ENCODE peak calls at places on chromosomes 11 and 22, in nine cellular contexts. One of them, this sample, is unnamed.

GRCh38 chr11:94024547-94024946 is 3.4 kb downstream of the HEPHL1 start:
- DNase-seq in astrocyte of the spinal cord: no peak
- DNase-seq in fibroblast of mammary gland: no peak
- DNase-seq in neural crest cell: no peak
- DNase-seq in NB4: no peak
- DNase-seq in fibroblast of pulmonary artery: no peak
- DNase-seq in right lobe of liver: no peak
- DNase-seq in GM23338: no peak
- DNase-seq in fibroblast of lung: no peak
- DNase-seq in this sample: no peak

GRCh38 chr11:15896544-15896943 is 459.8 kb downstream of the SOX6 start:
- DNase-seq in astrocyte of the spinal cord: no peak
- DNase-seq in fibroblast of mammary gland: no peak
- DNase-seq in neural crest cell: no peak
- DNase-seq in NB4: no peak
- DNase-seq in fibroblast of pulmonary artery: no peak
- DNase-seq in right lobe of liver: no peak
- DNase-seq in GM23338: no peak
- DNase-seq in fibroblast of lung: no peak
- DNase-seq in this sample: no peak

GRCh38 chr11:68617925-68618809 is 66.2 kb upstream of the GAL start:
- DNase-seq in astrocyte of the spinal cord: no peak
- DNase-seq in fibroblast of mammary gland: no peak
- DNase-seq in neural crest cell: no peak
- DNase-seq in NB4: no peak
- DNase-seq in fibroblast of pulmonary artery: no peak
- DNase-seq in right lobe of liver: no peak
- DNase-seq in GM23338: no peak
- DNase-seq in fibroblast of lung: no peak
- DNase-seq in this sample: no peak

GRCh38 chr11:3823303-3823702 is 14.9 kb downstream of the PGAP2 start:
- DNase-seq in astrocyte of the spinal cord: peak; percentile 76
- DNase-seq in fibroblast of mammary gland: peak; percentile 89
- DNase-seq in neural crest cell: no peak
- DNase-seq in NB4: no peak
- DNase-seq in fibroblast of pulmonary artery: peak; percentile 75
- DNase-seq in right lobe of liver: no peak
- DNase-seq in GM23338: no peak
- DNase-seq in fibroblast of lung: peak; percentile 74
- DNase-seq in this sample: no peak

GRCh38 chr11:8828580-8829358 is 82.2 kb upstream of the AKIP1 start:
- DNase-seq in astrocyte of the spinal cord: peak; percentile 41
- DNase-seq in fibroblast of mammary gland: peak; percentile 66
- DNase-seq in neural crest cell: no peak
- DNase-seq in NB4: peak; percentile 21
- DNase-seq in fibroblast of pulmonary artery: no peak
- DNase-seq in right lobe of liver: peak; percentile 42
- DNase-seq in GM23338: no peak
- DNase-seq in fibroblast of lung: peak; percentile 81
- DNase-seq in this sample: no peak

GRCh38 chr11:102472127-102472526 is 19.6 kb upstream of the TMEM123 start:
- DNase-seq in astrocyte of the spinal cord: no peak
- DNase-seq in fibroblast of mammary gland: no peak
- DNase-seq in neural crest cell: no peak
- DNase-seq in NB4: no peak
- DNase-seq in fibroblast of pulmonary artery: no peak
- DNase-seq in right lobe of liver: no peak
- DNase-seq in GM23338: no peak
- DNase-seq in fibroblast of lung: no peak
- DNase-seq in this sample: no peak

GRCh38 chr11:64850979-64851567 is 6.6 kb upstream of the CDC42BPG start:
- DNase-seq in astrocyte of the spinal cord: no peak
- DNase-seq in fibroblast of mammary gland: no peak
- DNase-seq in neural crest cell: no peak
- DNase-seq in NB4: peak; percentile 64
- DNase-seq in fibroblast of pulmonary artery: no peak
- DNase-seq in right lobe of liver: no peak
- DNase-seq in GM23338: peak; percentile 67
- DNase-seq in fibroblast of lung: no peak
- DNase-seq in this sample: no peak

GRCh38 chr11:93895106-93895862 is 44.9 kb upstream of the VSTM5 start:
- DNase-seq in astrocyte of the spinal cord: peak; percentile 87
- DNase-seq in fibroblast of mammary gland: peak; percentile 76
- DNase-seq in neural crest cell: peak; percentile 16
- DNase-seq in NB4: peak; percentile 63
- DNase-seq in fibroblast of pulmonary artery: peak; percentile 75
- DNase-seq in right lobe of liver: no peak
- DNase-seq in GM23338: peak; percentile 93
- DNase-seq in fibroblast of lung: peak; percentile 88
- DNase-seq in this sample: peak; percentile 51

GRCh38 chr22:21014202-21015050 is 539 bp upstream of the P2RX6 start:
- DNase-seq in astrocyte of the spinal cord: peak; percentile 91
- DNase-seq in fibroblast of mammary gland: peak; percentile 82
- DNase-seq in neural crest cell: peak; percentile 94
- DNase-seq in NB4: peak; percentile 95
- DNase-seq in fibroblast of pulmonary artery: peak; percentile 93
- DNase-seq in right lobe of liver: peak; percentile 82
- DNase-seq in GM23338: peak; percentile 97
- DNase-seq in fibroblast of lung: peak; percentile 92
- DNase-seq in this sample: peak; percentile 65

GRCh38 chr11:76752321-76753175 is 30.6 kb upstream of the TSKU start:
- DNase-seq in astrocyte of the spinal cord: peak; percentile 39
- DNase-seq in fibroblast of mammary gland: peak; percentile 96
- DNase-seq in neural crest cell: no peak
- DNase-seq in NB4: no peak
- DNase-seq in fibroblast of pulmonary artery: peak; percentile 86
- DNase-seq in right lobe of liver: no peak
- DNase-seq in GM23338: no peak
- DNase-seq in fibroblast of lung: peak; percentile 92
- DNase-seq in this sample: no peak

GRCh38 chr22:30876221-30876751 is 92.3 kb downstream of the MORC2 start:
- DNase-seq in astrocyte of the spinal cord: no peak
- DNase-seq in fibroblast of mammary gland: no peak
- DNase-seq in neural crest cell: no peak
- DNase-seq in NB4: no peak
- DNase-seq in fibroblast of pulmonary artery: no peak
- DNase-seq in right lobe of liver: peak; percentile 40
- DNase-seq in GM23338: no peak
- DNase-seq in fibroblast of lung: no peak
- DNase-seq in this sample: no peak

GRCh38 chr11:11057472-11057854 is 199.6 kb upstream of the ZBED5 start:
- DNase-seq in astrocyte of the spinal cord: no peak
- DNase-seq in fibroblast of mammary gland: no peak
- DNase-seq in neural crest cell: no peak
- DNase-seq in NB4: no peak
- DNase-seq in fibroblast of pulmonary artery: peak; percentile 5
- DNase-seq in right lobe of liver: no peak
- DNase-seq in GM23338: no peak
- DNase-seq in fibroblast of lung: peak; percentile 34
- DNase-seq in this sample: no peak

GRCh38 chr22:22171357-22172218 is 73.0 kb upstream of the VPREB1 start:
- DNase-seq in astrocyte of the spinal cord: no peak
- DNase-seq in fibroblast of mammary gland: peak; percentile 13
- DNase-seq in neural crest cell: peak; percentile 12
- DNase-seq in NB4: peak; percentile 14
- DNase-seq in fibroblast of pulmonary artery: peak; percentile 6
- DNase-seq in right lobe of liver: no peak
- DNase-seq in GM23338: peak; percentile 65
- DNase-seq in fibroblast of lung: no peak
- DNase-seq in this sample: no peak
- TF ChIP-seq CTCF in astrocyte of the spinal cord: peak; percentile 47
- TF ChIP-seq CTCF in fibroblast of mammary gland: peak; percentile 33
- TF ChIP-seq CTCF in neural crest cell: peak; percentile 50
- TF ChIP-seq CTCF in NB4: peak; percentile 25
- TF ChIP-seq CTCF in fibroblast of pulmonary artery: peak; percentile 38
- TF ChIP-seq CTCF in right lobe of liver: peak; percentile 36
- TF ChIP-seq CTCF in GM23338: peak; percentile 47
- TF ChIP-seq CTCF in fibroblast of lung: peak; percentile 28
- TF ChIP-seq CTCF in this sample: peak; percentile 49

GRCh38 chr11:62709262-62710000 is 2.0 kb downstream of the GNG3 start:
- DNase-seq in astrocyte of the spinal cord: peak; percentile 98
- DNase-seq in fibroblast of mammary gland: peak; percentile 98
- DNase-seq in neural crest cell: peak; percentile 91
- DNase-seq in NB4: peak; percentile 93
- DNase-seq in fibroblast of pulmonary artery: peak; percentile 98
- DNase-seq in right lobe of liver: peak; percentile 97
- DNase-seq in GM23338: peak; percentile 100
- DNase-seq in fibroblast of lung: peak; percentile 97
- DNase-seq in this sample: peak; percentile 93
- TF ChIP-seq CTCF in astrocyte of the spinal cord: no peak
- TF ChIP-seq CTCF in fibroblast of mammary gland: no peak
- TF ChIP-seq CTCF in neural crest cell: no peak
- TF ChIP-seq CTCF in NB4: no peak
- TF ChIP-seq CTCF in fibroblast of pulmonary artery: no peak
- TF ChIP-seq CTCF in right lobe of liver: no peak
- TF ChIP-seq CTCF in GM23338: no peak
- TF ChIP-seq CTCF in fibroblast of lung: no peak
- TF ChIP-seq CTCF in this sample: no peak

DNA sequence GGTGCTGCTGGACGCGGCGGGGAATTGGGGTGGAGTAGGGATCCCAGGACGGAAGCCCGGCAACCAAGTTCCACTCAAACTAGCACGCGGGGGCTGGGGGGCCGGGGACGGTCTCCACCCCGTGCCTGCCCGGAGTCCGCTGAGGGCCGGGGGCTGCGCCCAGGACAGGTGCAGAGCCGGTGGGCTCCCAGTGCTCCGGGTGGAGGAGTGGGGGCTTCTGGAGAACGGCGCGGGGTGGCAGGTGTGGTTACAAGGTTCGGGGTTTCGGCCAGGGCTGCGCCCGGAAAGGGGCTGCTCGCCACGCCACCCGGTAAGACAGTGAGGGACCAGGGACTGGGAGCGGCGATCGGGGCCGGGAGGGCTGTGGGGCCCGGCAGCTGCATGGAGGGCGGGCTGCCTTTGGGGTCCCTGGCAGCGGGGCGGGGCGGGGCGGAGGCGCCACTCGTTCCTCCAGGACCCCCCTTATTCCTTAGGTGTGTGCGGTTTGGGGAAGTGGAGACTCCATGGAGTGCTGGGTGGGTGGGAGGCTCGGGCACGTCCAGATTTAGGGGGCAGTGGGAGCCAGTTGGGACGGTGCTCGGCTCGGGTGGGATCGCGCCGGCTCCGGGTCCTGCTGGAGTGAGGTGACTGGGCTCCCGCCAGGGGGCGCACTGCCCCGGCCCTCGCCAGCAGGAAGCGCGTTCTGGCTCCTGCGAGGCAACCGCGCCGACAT is 767 bp downstream of the TSPAN18 start:
- DNase-seq in astrocyte of the spinal cord: peak; percentile 45
- DNase-seq in fibroblast of mammary gland: peak; percentile 52
- DNase-seq in neural crest cell: peak; percentile 82
- DNase-seq in NB4: peak; percentile 74
- DNase-seq in fibroblast of pulmonary artery: peak; percentile 75
- DNase-seq in right lobe of liver: peak; percentile 78
- DNase-seq in GM23338: peak; percentile 89
- DNase-seq in fibroblast of lung: peak; percentile 71
- DNase-seq in this sample: no peak
- TF ChIP-seq CTCF in astrocyte of the spinal cord: peak; percentile 86
- TF ChIP-seq CTCF in fibroblast of mammary gland: peak; percentile 67
- TF ChIP-seq CTCF in neural crest cell: peak; percentile 96
- TF ChIP-seq CTCF in NB4: peak; percentile 76
- TF ChIP-seq CTCF in fibroblast of pulmonary artery: peak; percentile 73
- TF ChIP-seq CTCF in right lobe of liver: peak; percentile 82
- TF ChIP-seq CTCF in GM23338: peak; percentile 85
- TF ChIP-seq CTCF in fibroblast of lung: peak; percentile 69
- TF ChIP-seq CTCF in this sample: peak; percentile 85

GRCh38 chr11:105582497-105582896 is 27.4 kb upstream of the GRIA4 start:
- DNase-seq in astrocyte of the spinal cord: no peak
- DNase-seq in fibroblast of mammary gland: no peak
- DNase-seq in neural crest cell: no peak
- DNase-seq in NB4: no peak
- DNase-seq in fibroblast of pulmonary artery: no peak
- DNase-seq in right lobe of liver: no peak
- DNase-seq in GM23338: no peak
- DNase-seq in fibroblast of lung: peak; percentile 2
- DNase-seq in this sample: no peak

GRCh38 chr11:105577645-105578044 is 32.2 kb upstream of the GRIA4 start:
- DNase-seq in astrocyte of the spinal cord: no peak
- DNase-seq in fibroblast of mammary gland: no peak
- DNase-seq in neural crest cell: no peak
- DNase-seq in NB4: peak; percentile 39
- DNase-seq in fibroblast of pulmonary artery: peak; percentile 34
- DNase-seq in right lobe of liver: no peak
- DNase-seq in GM23338: no peak
- DNase-seq in fibroblast of lung: peak; percentile 2
- DNase-seq in this sample: no peak

GRCh38 chr11:105579111-105579510 is 30.8 kb upstream of the GRIA4 start:
- DNase-seq in astrocyte of the spinal cord: no peak
- DNase-seq in fibroblast of mammary gland: no peak
- DNase-seq in neural crest cell: no peak
- DNase-seq in NB4: no peak
- DNase-seq in fibroblast of pulmonary artery: no peak
- DNase-seq in right lobe of liver: no peak
- DNase-seq in GM23338: no peak
- DNase-seq in fibroblast of lung: no peak
- DNase-seq in this sample: no peak
- TF ChIP-seq CTCF in astrocyte of the spinal cord: no peak
- TF ChIP-seq CTCF in fibroblast of mammary gland: no peak
- TF ChIP-seq CTCF in neural crest cell: peak; percentile 14
- TF ChIP-seq CTCF in NB4: no peak
- TF ChIP-seq CTCF in fibroblast of pulmonary artery: no peak
- TF ChIP-seq CTCF in right lobe of liver: no peak
- TF ChIP-seq CTCF in GM23338: no peak
- TF ChIP-seq CTCF in fibroblast of lung: peak; percentile 7
- TF ChIP-seq CTCF in this sample: no peak

GRCh38 chr11:898540-899190 is 11.9 kb downstream of the CHID1 start:
- DNase-seq in astrocyte of the spinal cord: no peak
- DNase-seq in fibroblast of mammary gland: peak; percentile 25
- DNase-seq in neural crest cell: no peak
- DNase-seq in NB4: no peak
- DNase-seq in fibroblast of pulmonary artery: peak; percentile 16
- DNase-seq in right lobe of liver: no peak
- DNase-seq in GM23338: peak; percentile 49
- DNase-seq in fibroblast of lung: peak; percentile 10
- DNase-seq in this sample: no peak
- TF ChIP-seq CTCF in astrocyte of the spinal cord: peak; percentile 39
- TF ChIP-seq CTCF in fibroblast of mammary gland: peak; percentile 15
- TF ChIP-seq CTCF in neural crest cell: no peak
- TF ChIP-seq CTCF in NB4: no peak
- TF ChIP-seq CTCF in fibroblast of pulmonary artery: peak; percentile 22
- TF ChIP-seq CTCF in right lobe of liver: peak; percentile 14
- TF ChIP-seq CTCF in GM23338: peak; percentile 68
- TF ChIP-seq CTCF in fibroblast of lung: peak; percentile 19
- TF ChIP-seq CTCF in this sample: peak; percentile 54

GRCh38 chr22:40156001-40156516 is 21.7 kb upstream of the TNRC6B start:
- DNase-seq in astrocyte of the spinal cord: peak; percentile 61
- DNase-seq in fibroblast of mammary gland: peak; percentile 37
- DNase-seq in neural crest cell: no peak
- DNase-seq in NB4: peak; percentile 79
- DNase-seq in fibroblast of pulmonary artery: peak; percentile 57
- DNase-seq in right lobe of liver: peak; percentile 78
- DNase-seq in GM23338: peak; percentile 74
- DNase-seq in fibroblast of lung: peak; percentile 68
- DNase-seq in this sample: no peak
- TF ChIP-seq CTCF in astrocyte of the spinal cord: peak; percentile 30
- TF ChIP-seq CTCF in fibroblast of mammary gland: peak; percentile 22
- TF ChIP-seq CTCF in neural crest cell: no peak
- TF ChIP-seq CTCF in NB4: no peak
- TF ChIP-seq CTCF in fibroblast of pulmonary artery: peak; percentile 27
- TF ChIP-seq CTCF in right lobe of liver: peak; percentile 21
- TF ChIP-seq CTCF in GM23338: peak; percentile 47
- TF ChIP-seq CTCF in fibroblast of lung: peak; percentile 27
- TF ChIP-seq CTCF in this sample: peak; percentile 23

This sample was measured in retinal pigment epithelial cell.